ENCODE peak calls at places on chromosomes 2 and 18, in four cellular contexts. B is MG63, L is nucleus accumbens, M is B cell. I is an unnamed sample.

GRCh38 chr2:191593622-191594416 is 84.1 kb upstream of the NABP1 start:
- DNase-seq in B (peak; percentile 67), L (no peak), M (no peak), I (peak; percentile 49)

GRCh38 chr18:74290831-74291770 is 662 bp downstream of the CYB5A start:
- DNase-seq in B (no peak), L (no peak), M (peak; percentile 62), I (no peak)

GRCh38 chr2:205730701-205731271 is 48.5 kb downstream of the NRP2 start:
- DNase-seq in B (peak; percentile 49), L (no peak), M (no peak), I (no peak)

GRCh38 chr18:48693006-48693405 is 154.2 kb downstream of the CTIF start:
- DNase-seq in B (no peak), L (no peak), M (no peak), I (no peak)

GRCh38 chr2:174939046-174939445 is 66.1 kb downstream of the CHN1 start:
- DNase-seq in B (no peak), L (no peak), M (no peak), I (peak; percentile 42)

GRCh38 chr18:43847164-43848091 is 570.1 kb upstream of the SYT4 start:
- DNase-seq in B (no peak), L (no peak), M (no peak), I (no peak)

GRCh38 chr18:189254-189653 is 30.9 kb downstream of the USP14 start:
- DNase-seq in B (no peak), L (no peak), M (no peak), I (no peak)

GRCh38 chr2:120499784-120500495 is 154.0 kb downstream of the INHBB start:
- DNase-seq in B (no peak), L (no peak), M (no peak), I (peak; percentile 59)

I was measured in Daoy.